ENCODE peak calls at places on chromosomes 4 and X, in six cellular contexts. U is thoracic aorta, M is fibroblast of mammary gland, K is ovary, X is fibroblast of pulmonary artery, O is PC-9. V is an unnamed sample.

GRCh38 chr4:76787898-76788297 is 110.0 kb downstream of the SOWAHB start:
- DNase-seq in M (no peak), O (no peak), U (no peak), K (no peak), X (no peak), V (no peak)

GRCh38 chr4:143559757-143560147 is 46.2 kb downstream of the SMARCA5 start:
- DNase-seq in X (no peak), M (peak), O (no peak), K (no peak), U (no peak), V (no peak)

GRCh38 chr4:90537491-90537890 is 410.3 kb downstream of the CCSER1 start:
- DNase-seq in K (no peak), X (peak), U (no peak), O (no peak), M (no peak), V (no peak)

GRCh38 chr4:113849771-113850170 is 88.2 kb upstream of the CAMK2D start:
- DNase-seq in O (no peak), K (peak), M (peak), X (peak), U (no peak), V (peak)

GRCh38 chr4:66275381-66276060 is 605.2 kb upstream of the EPHA5 start:
- DNase-seq in O (no peak), U (no peak), K (no peak), X (peak), M (no peak), V (no peak)

GRCh38 chr4:16516796-16517413 is 290.6 kb upstream of the TAPT1 start:
- DNase-seq in K (peak), X (peak), O (no peak), U (no peak), M (peak), V (peak)

GRCh38 chr4:5137927-5138326 is 86.6 kb downstream of the STK32B start:
- DNase-seq in U (no peak), O (no peak), X (no peak), M (no peak), K (no peak), V (peak)

GRCh38 chrX:13685126-13685763 is 3.7 kb upstream of the RAB9A start:
- DNase-seq in X (no peak), U (no peak), O (no peak), M (peak), K (no peak), V (no peak)

GRCh38 chrX:10071451-10072163 is 85.2 kb upstream of the CLCN4 start:
- DNase-seq in O (no peak), U (no peak), K (no peak), M (peak), X (peak), V (peak)

GRCh38 chr4:1170805-1171305 is 1.5 kb downstream of the SPON2 start:
- DNase-seq in U (no peak), K (no peak), X (no peak), M (no peak), O (no peak), V (no peak)

GRCh38 chr4:180456928-180457327 is 1786.3 kb upstream of the TENM3 start:
- DNase-seq in U (no peak), X (no peak), O (no peak), K (no peak), M (no peak), V (no peak)

GRCh38 chrX:140141444-140142029 is 176.2 kb upstream of the CXorf66 start:
- DNase-seq in M (peak), K (peak), O (peak), U (no peak), X (peak), V (peak)

GRCh38 chrX:131734621-131735020 is 190.7 kb downstream of the OR13H1 start:
- DNase-seq in X (no peak), M (peak), O (no peak), U (no peak), K (peak), V (no peak)

GRCh38 chr4:20391224-20391623 is 139.5 kb downstream of the SLIT2 start:
- DNase-seq in M (peak), O (no peak), X (peak), K (no peak), U (no peak), V (peak)

GRCh38 chr4:183618681-183619080 is 40.3 kb downstream of the RWDD4 start:
- DNase-seq in M (peak), O (no peak), K (peak), U (no peak), X (no peak), V (no peak)

GRCh38 chr4:188246488-188246887 is 107.2 kb downstream of the TRIML1 start:
- DNase-seq in U (no peak), K (no peak), O (no peak), X (no peak), M (peak), V (no peak)
- TF ChIP-seq CTCF in U (no peak), K (no peak), O (peak), X (no peak), M (peak), V (no peak)

GRCh38 chrX:153492153-153492454 is 2.7 kb upstream of the BGN start:
- DNase-seq in K (no peak), X (no peak), U (no peak), O (no peak), M (no peak), V (no peak)
- H3K4me3 ChIP-seq in K (no peak), X (no peak), U (no peak), O (no peak), M (no peak), V (no peak)

DNA sequence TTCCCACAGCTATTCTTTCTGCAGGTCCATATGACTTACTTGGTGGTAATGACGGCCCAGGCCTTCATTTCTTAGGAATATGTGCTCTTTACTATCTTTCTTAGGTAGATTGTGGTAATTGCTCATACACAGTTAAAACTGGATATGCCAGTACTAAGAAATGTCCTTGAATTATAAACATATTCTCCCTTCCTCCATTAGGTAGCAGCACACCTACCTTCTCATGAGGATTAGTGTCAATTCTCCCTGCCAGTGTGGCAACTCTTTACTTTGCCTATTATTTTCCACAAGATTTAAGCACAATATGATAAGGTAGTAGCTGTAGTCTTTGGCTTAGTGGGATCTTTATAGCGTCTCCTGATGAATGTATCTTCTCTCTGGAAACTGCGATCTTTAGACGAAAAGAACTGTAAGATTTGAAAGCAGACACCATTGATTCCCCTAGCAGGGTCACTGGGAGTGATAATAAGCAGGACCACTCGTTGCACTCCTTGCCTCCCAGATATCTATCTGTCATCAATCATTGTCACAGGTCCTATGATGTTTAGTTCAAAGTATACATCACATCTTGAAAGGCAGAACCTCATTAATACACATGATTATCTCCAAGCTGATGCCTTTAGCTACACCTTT is 1240.7 kb downstream of the C4orf33 start:
- DNase-seq in U (no peak), X (peak), M (peak), O (no peak), K (no peak), V (peak)
- TF ChIP-seq CTCF in U (no peak), X (peak), M (peak), O (no peak), K (no peak), V (peak)

GRCh38 chr4:100489316-100489715 is 28.5 kb downstream of the EMCN start:
- DNase-seq in M (peak), O (no peak), X (peak), U (no peak), K (no peak), V (peak)
- H3K4me3 ChIP-seq in M (no peak), O (no peak), X (no peak), U (no peak), K (no peak), V (no peak)

DNA sequence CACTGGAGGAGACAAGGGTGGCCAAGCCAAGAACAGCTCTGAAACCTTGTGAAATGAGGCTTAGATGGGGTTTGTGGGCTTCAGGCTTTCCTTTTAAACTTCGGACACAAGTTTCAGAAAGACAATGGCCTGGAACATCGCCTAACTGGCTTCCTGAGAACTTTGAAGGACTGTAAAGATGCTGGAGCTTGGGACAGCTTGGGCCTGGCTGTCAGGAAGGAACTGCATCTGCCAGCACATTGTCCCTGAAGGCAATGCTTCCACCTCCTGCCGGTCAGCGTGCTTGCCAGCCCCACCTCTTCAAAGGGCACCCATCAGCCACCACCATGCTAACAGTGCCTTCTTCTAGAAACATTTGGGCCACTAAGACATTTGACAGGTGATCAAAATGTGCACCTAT is 107.9 kb downstream of the DRD5 start:
- DNase-seq in X (no peak), U (no peak), K (no peak), O (no peak), M (no peak), V (no peak)
- TF ChIP-seq CTCF in X (no peak), U (no peak), K (no peak), O (no peak), M (no peak), V (no peak)

DNA sequence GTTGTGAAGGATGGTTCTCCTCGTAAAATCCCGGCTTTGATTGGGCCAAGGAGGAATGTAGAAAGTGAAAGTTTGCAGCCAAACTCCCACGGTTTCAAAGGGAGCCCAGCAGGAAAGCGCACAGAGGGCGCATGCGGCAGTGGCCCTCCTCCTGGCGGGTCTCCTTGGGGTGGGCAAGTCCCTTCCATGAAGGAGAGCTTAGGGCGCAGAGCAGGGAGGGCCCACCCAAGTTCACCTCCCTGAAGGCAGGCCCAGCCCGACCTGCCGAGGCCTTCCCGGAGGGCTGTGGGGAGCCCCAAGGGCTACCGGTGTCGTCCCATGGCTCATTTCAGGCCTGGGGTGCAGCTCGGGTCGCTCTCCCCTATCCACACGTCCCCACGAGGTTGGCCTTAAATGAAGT is 2.0 kb downstream of the PDZD4 start:
- DNase-seq in O (no peak), U (no peak), M (no peak), K (no peak), X (no peak), V (no peak)
- H3K4me3 ChIP-seq in O (no peak), U (peak), M (no peak), K (peak), X (no peak), V (no peak)

GRCh38 chrX:23952401-23952800 is 44.6 kb downstream of the CXorf58 start:
- DNase-seq in O (no peak), U (no peak), M (no peak), K (no peak), X (no peak), V (no peak)

GRCh38 chrX:23959781-23960180 is 52.0 kb downstream of the CXorf58 start:
- DNase-seq in U (no peak), O (no peak), X (no peak), K (no peak), M (no peak), V (no peak)

GRCh38 chrX:23954396-23954795 is 46.6 kb downstream of the CXorf58 start:
- DNase-seq in M (no peak), O (no peak), U (no peak), X (no peak), K (no peak), V (no peak)

GRCh38 chrX:23952984-23953907 is 45.4 kb downstream of the CXorf58 start:
- DNase-seq in X (no peak), K (no peak), O (no peak), U (no peak), M (no peak), V (no peak)

GRCh38 chrX:23953908-23954269 is 46.1 kb downstream of the CXorf58 start:
- DNase-seq in O (no peak), U (no peak), K (no peak), X (no peak), M (no peak), V (no peak)
- TF ChIP-seq CTCF in O (no peak), U (no peak), K (no peak), X (no peak), M (no peak), V (no peak)

GRCh38 chr4:61468091-61468720 is 268.1 kb downstream of the ADGRL3 start:
- DNase-seq in U (no peak), O (peak), X (peak), K (no peak), M (peak), V (no peak)
- H3K4me3 ChIP-seq in U (no peak), O (no peak), X (no peak), K (no peak), M (no peak), V (no peak)

GRCh38 chr4:123580981-123581664 is 184.5 kb downstream of the SPRY1 start:
- DNase-seq in X (no peak), M (no peak), K (no peak), U (no peak), O (no peak), V (no peak)
- TF ChIP-seq CTCF in X (no peak), M (no peak), K (no peak), U (no peak), O (no peak), V (no peak)

DNA sequence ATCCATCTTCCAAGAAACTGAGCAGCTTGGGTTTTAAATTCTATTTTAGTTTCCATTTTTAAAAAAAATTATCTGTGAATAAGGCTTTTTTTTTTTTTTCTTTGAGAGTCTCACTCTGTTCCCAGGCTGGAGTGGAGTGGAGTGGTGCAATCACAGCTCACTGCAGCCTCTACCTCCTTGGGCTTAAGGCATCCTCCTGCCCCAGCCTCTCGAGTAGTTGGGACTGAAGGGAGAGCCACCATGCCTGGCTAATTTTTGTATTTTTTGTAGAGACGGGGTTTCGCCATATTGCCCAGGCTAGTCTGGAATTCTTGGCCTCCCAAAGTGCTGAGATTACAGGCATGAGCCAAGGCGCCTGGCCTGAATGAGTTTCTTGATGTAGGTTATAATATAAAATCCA is 1.4 kb downstream of the ENOPH1 start:
- DNase-seq in M (no peak), K (no peak), O (no peak), U (no peak), X (no peak), V (no peak)
- H3K4me3 ChIP-seq in M (peak), K (no peak), O (peak), U (no peak), X (peak), V (peak)

V was measured in AG10803.